ENCODE peak calls at places on chromosomes 11 and 22, in four cellular contexts. One of them, this sample, is unnamed.

GRCh38 chr11:74672332-74672955 is 58.8 kb downstream of the CHRDL2 start:
- DNase-seq in PC-9: no peak
- DNase-seq in IMR-90: no peak
- DNase-seq in HCT116: no peak
- DNase-seq in this sample: no peak

GRCh38 chr22:42891008-42891407 is 33.9 kb upstream of the ARFGAP3 start:
- DNase-seq in PC-9: no peak
- DNase-seq in IMR-90: no peak
- DNase-seq in HCT116: no peak
- DNase-seq in this sample: no peak

GRCh38 chr11:68212421-68213134 is 518 bp downstream of the KMT5B start:
- DNase-seq in HCT116: peak; percentile 37
- DNase-seq in PC-9: peak; percentile 57
- DNase-seq in IMR-90: peak; percentile 75
- DNase-seq in this sample: peak; percentile 84

GRCh38 chr11:72848846-72849466 is 34.7 kb downstream of the ATG16L2 start:
- DNase-seq in IMR-90: peak; percentile 60
- DNase-seq in HCT116: no peak
- DNase-seq in PC-9: no peak
- DNase-seq in this sample: peak; percentile 64

GRCh38 chr11:119684361-119685072 is 44.5 kb downstream of the NECTIN1 start:
- DNase-seq in PC-9: peak; percentile 83
- DNase-seq in IMR-90: peak; percentile 75
- DNase-seq in HCT116: no peak
- DNase-seq in this sample: no peak

GRCh38 chr11:820655-821512 is 2.2 kb downstream of the PNPLA2 start:
- DNase-seq in HCT116: no peak
- DNase-seq in PC-9: peak; percentile 81
- DNase-seq in IMR-90: peak; percentile 56
- DNase-seq in this sample: no peak

GRCh38 chr11:134923441-134923840 is 511.4 kb upstream of the B3GAT1 start:
- DNase-seq in IMR-90: no peak
- DNase-seq in PC-9: no peak
- DNase-seq in HCT116: no peak
- DNase-seq in this sample: no peak

GRCh38 chr11:84261707-84262106 is 975.5 kb upstream of the CCDC90B start:
- DNase-seq in IMR-90: no peak
- DNase-seq in PC-9: no peak
- DNase-seq in HCT116: no peak
- DNase-seq in this sample: peak; percentile 67

GRCh38 chr11:129853508-129854228 is 38.0 kb downstream of the TMEM45B start:
- DNase-seq in IMR-90: peak; percentile 49
- DNase-seq in PC-9: peak; percentile 93
- DNase-seq in HCT116: no peak
- DNase-seq in this sample: no peak

GRCh38 chr22:28029201-28029948 is 110.3 kb upstream of the PITPNB start:
- DNase-seq in PC-9: peak; percentile 93
- DNase-seq in HCT116: no peak
- DNase-seq in IMR-90: peak; percentile 49
- DNase-seq in this sample: no peak

GRCh38 chr22:19048531-19048930 is 73.7 kb downstream of the DGCR2 start:
- DNase-seq in IMR-90: no peak
- DNase-seq in PC-9: no peak
- DNase-seq in HCT116: no peak
- DNase-seq in this sample: no peak

GRCh38 chr22:40128989-40129388 is 48.7 kb upstream of the TNRC6B start:
- DNase-seq in HCT116: no peak
- DNase-seq in IMR-90: no peak
- DNase-seq in PC-9: no peak
- DNase-seq in this sample: no peak

GRCh38 chr11:102111011-102111786 is 952 bp downstream of the YAP1 start:
- DNase-seq in HCT116: no peak
- DNase-seq in PC-9: peak; percentile 70
- DNase-seq in IMR-90: peak; percentile 81
- DNase-seq in this sample: no peak

GRCh38 chr22:45084400-45084920 is 74.7 kb upstream of the PHF21B start:
- DNase-seq in HCT116: no peak
- DNase-seq in IMR-90: no peak
- DNase-seq in PC-9: no peak
- DNase-seq in this sample: no peak

GRCh38 chr22:33114570-33114969 is 56.4 kb upstream of the SYN3 start:
- DNase-seq in HCT116: no peak
- DNase-seq in PC-9: no peak
- DNase-seq in IMR-90: no peak
- DNase-seq in this sample: no peak

GRCh38 chr22:35896306-35896705 is 132.3 kb downstream of the RBFOX2 start:
- DNase-seq in PC-9: no peak
- DNase-seq in IMR-90: no peak
- DNase-seq in HCT116: no peak
- DNase-seq in this sample: no peak

GRCh38 chr11:119758291-119758690 is 29.3 kb upstream of the NECTIN1 start:
- DNase-seq in PC-9: no peak
- DNase-seq in IMR-90: peak; percentile 49
- DNase-seq in HCT116: no peak
- DNase-seq in this sample: no peak

GRCh38 chr11:296206-296975 is 2.9 kb downstream of the IFITM5 start:
- DNase-seq in HCT116: no peak
- DNase-seq in PC-9: no peak
- DNase-seq in IMR-90: no peak
- DNase-seq in this sample: no peak

GRCh38 chr11:43268161-43268560 is 43.6 kb upstream of the API5 start:
- DNase-seq in HCT116: no peak
- DNase-seq in PC-9: no peak
- DNase-seq in IMR-90: no peak
- DNase-seq in this sample: no peak

GRCh38 chr11:95908826-95909225 is 15.1 kb downstream of the MTMR2 start:
- DNase-seq in PC-9: no peak
- DNase-seq in HCT116: no peak
- DNase-seq in IMR-90: peak; percentile 49
- DNase-seq in this sample: no peak

GRCh38 chr11:61265357-61265756 is 24.4 kb downstream of the PGA5 start:
- DNase-seq in PC-9: no peak
- DNase-seq in HCT116: no peak
- DNase-seq in IMR-90: no peak
- DNase-seq in this sample: no peak

GRCh38 chr22:37498289-37498909 is 12.2 kb upstream of the MFNG start:
- DNase-seq in HCT116: no peak
- DNase-seq in IMR-90: no peak
- DNase-seq in PC-9: no peak
- DNase-seq in this sample: peak; percentile 89

GRCh38 chr11:82043316-82043715 is 690.3 kb downstream of the FAM181B start:
- DNase-seq in HCT116: no peak
- DNase-seq in IMR-90: no peak
- DNase-seq in PC-9: no peak
- DNase-seq in this sample: no peak

GRCh38 chr11:6654281-6655019 is 1.2 kb downstream of the DCHS1 start:
- DNase-seq in HCT116: no peak
- DNase-seq in PC-9: no peak
- DNase-seq in IMR-90: no peak
- DNase-seq in this sample: no peak

GRCh38 chr22:22855617-22856308 is 31.9 kb upstream of the IGLL5 start:
- DNase-seq in PC-9: no peak
- DNase-seq in IMR-90: no peak
- DNase-seq in HCT116: no peak
- DNase-seq in this sample: peak; percentile 87

GRCh38 chr22:20389288-20389687 is 4.7 kb upstream of the ZNF74 start:
- DNase-seq in PC-9: no peak
- DNase-seq in IMR-90: no peak
- DNase-seq in HCT116: no peak
- DNase-seq in this sample: no peak
- H3K4me3 ChIP-seq in PC-9: no peak overlapping the region
- H3K4me3 ChIP-seq in IMR-90: no peak overlapping the region
- H3K4me3 ChIP-seq in HCT116: no peak overlapping the region
- H3K4me3 ChIP-seq in this sample: no peak overlapping the region

DNA sequence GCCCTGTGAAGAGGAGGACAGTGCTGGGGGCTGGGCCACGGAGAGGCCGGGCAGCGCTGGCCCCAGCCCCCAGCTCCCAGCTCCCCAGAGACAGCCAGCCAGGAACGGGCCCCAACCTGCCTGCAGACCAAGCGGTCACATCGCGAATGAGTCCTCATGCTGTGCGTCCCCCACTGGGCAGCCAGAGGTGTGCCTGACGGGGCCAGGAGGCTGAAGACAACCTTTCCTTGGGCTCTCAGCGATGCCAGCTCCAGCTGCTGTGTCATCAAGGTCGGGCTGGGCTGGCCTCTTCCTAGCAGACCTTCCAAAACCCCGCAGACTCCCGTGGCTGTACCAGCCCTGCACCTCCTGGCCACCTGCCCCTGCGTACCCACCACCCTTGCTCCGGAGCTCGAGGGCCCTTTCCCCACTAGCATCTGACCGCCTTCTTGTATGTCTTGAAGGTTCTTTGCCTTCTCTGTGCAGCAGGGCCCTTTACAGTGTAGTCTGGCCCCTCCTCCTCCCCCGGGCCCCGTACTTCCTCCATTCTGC is 88.3 kb downstream of the CDKN1C start:
- DNase-seq in IMR-90: no peak
- DNase-seq in PC-9: no peak
- DNase-seq in HCT116: no peak
- DNase-seq in this sample: no peak
- H3K4me2 ChIP-seq in IMR-90: no peak overlapping the region
- H3K4me2 ChIP-seq in PC-9: no peak overlapping the region
- H3K4me2 ChIP-seq in HCT116: no peak overlapping the region
- H3K4me2 ChIP-seq in this sample: no peak overlapping the region

GRCh38 chr22:46280063-46280817 is 12.4 kb downstream of the TTC38 start:
- DNase-seq in HCT116: no peak
- DNase-seq in IMR-90: no peak
- DNase-seq in PC-9: no peak
- DNase-seq in this sample: no peak

GRCh38 chr22:46281866-46282678 is 14.3 kb downstream of the TTC38 start:
- DNase-seq in HCT116: no peak
- DNase-seq in PC-9: no peak
- DNase-seq in IMR-90: no peak
- DNase-seq in this sample: no peak

GRCh38 chr22:46276563-46276962 is 8.8 kb downstream of the TTC38 start:
- DNase-seq in IMR-90: no peak
- DNase-seq in HCT116: no peak
- DNase-seq in PC-9: no peak
- DNase-seq in this sample: no peak

GRCh38 chr22:46280999-46281623 is 13.3 kb downstream of the TTC38 start:
- DNase-seq in IMR-90: no peak
- DNase-seq in HCT116: no peak
- DNase-seq in PC-9: no peak
- DNase-seq in this sample: no peak

GRCh38 chr22:46278656-46279645 is 11.1 kb downstream of the TTC38 start:
- DNase-seq in IMR-90: no peak
- DNase-seq in PC-9: no peak
- DNase-seq in HCT116: no peak
- DNase-seq in this sample: no peak
- H2AFZ ChIP-seq in IMR-90: no peak overlapping the region
- H2AFZ ChIP-seq in PC-9: no peak overlapping the region
- H2AFZ ChIP-seq in HCT116: no peak overlapping the region
- H2AFZ ChIP-seq in this sample: no peak overlapping the region

GRCh38 chr11:35525501-35526175 is at the start of gene PAMR1:
- DNase-seq in PC-9: no peak
- DNase-seq in HCT116: no peak
- DNase-seq in IMR-90: peak; percentile 90
- DNase-seq in this sample: no peak
- H3K4me3 ChIP-seq in PC-9: no peak within 1 kb of the TSS
- H3K4me3 ChIP-seq in HCT116: no peak within 1 kb of the TSS
- H3K4me3 ChIP-seq in IMR-90: peak within 1 kb of the TSS; percentile 94
- H3K4me3 ChIP-seq in this sample: no peak within 1 kb of the TSS

GRCh38 chr11:2930705-2931415 is 1.6 kb upstream of the PHLDA2 start:
- DNase-seq in HCT116: peak; percentile 86
- DNase-seq in PC-9: peak; percentile 72
- DNase-seq in IMR-90: peak; percentile 23
- DNase-seq in this sample: peak; percentile 79
- H3K4me2 ChIP-seq in HCT116: peak overlapping the region; percentile 89
- H3K4me2 ChIP-seq in PC-9: peak overlapping the region; percentile 84
- H3K4me2 ChIP-seq in IMR-90: peak overlapping the region; percentile 56
- H3K4me2 ChIP-seq in this sample: no peak overlapping the region

DNA sequence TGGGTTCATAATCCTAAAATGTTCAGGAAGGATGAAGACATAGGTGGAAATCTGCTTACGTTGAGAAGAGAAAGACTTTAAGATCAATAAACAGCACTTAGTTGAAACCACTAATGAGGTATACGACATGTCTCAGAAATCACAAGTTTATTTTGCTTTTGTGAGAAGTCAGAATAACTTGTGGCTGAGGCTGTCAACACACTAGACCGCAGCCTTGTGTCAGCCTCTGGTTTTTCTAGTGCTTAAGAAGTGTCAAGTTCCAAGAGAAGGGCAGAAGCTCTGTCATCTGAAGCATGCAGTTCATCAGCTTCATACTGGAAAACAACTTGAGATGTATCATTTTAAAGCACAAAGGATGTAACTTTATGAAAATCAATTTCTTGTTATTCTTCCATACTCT is 420.9 kb downstream of the METTL15 start:
- DNase-seq in PC-9: no peak
- DNase-seq in IMR-90: peak; percentile 86
- DNase-seq in HCT116: no peak
- DNase-seq in this sample: no peak
- H2AFZ ChIP-seq in PC-9: no peak overlapping the region
- H2AFZ ChIP-seq in IMR-90: no peak overlapping the region
- H2AFZ ChIP-seq in HCT116: no peak overlapping the region
- H2AFZ ChIP-seq in this sample: no peak overlapping the region

GRCh38 chr11:62910141-62910882 is 10.9 kb downstream of the CHRM1 start:
- DNase-seq in PC-9: no peak
- DNase-seq in IMR-90: no peak
- DNase-seq in HCT116: no peak
- DNase-seq in this sample: no peak
- H3K4me3 ChIP-seq in PC-9: no peak overlapping the region
- H3K4me3 ChIP-seq in IMR-90: no peak overlapping the region
- H3K4me3 ChIP-seq in HCT116: no peak overlapping the region
- H3K4me3 ChIP-seq in this sample: no peak overlapping the region

This sample was measured in Karpas-422.